ENCODE peak calls at places on chromosomes 1 and 21, in four cellular contexts. One of them, this sample, is unnamed. For H3K4me1, the result is how much of the 10 kb centered on the place peaks cover.

GRCh38 chr1:983736-984475 is 2.0 kb upstream of the PERM1 start:
- DNase-seq in esophagus muscularis mucosa: no peak
- DNase-seq in psoas muscle: peak
- DNase-seq in prostate gland: no peak
- DNase-seq in this sample: peak

GRCh38 chr1:39158330-39159086 is 46.0 kb upstream of the MACF1 start:
- DNase-seq in esophagus muscularis mucosa: no peak
- DNase-seq in prostate gland: peak
- DNase-seq in psoas muscle: no peak
- DNase-seq in this sample: no peak

GRCh38 chr1:207336559-207337467 is 15.3 kb downstream of the CD55 start:
- DNase-seq in prostate gland: no peak
- DNase-seq in psoas muscle: no peak
- DNase-seq in esophagus muscularis mucosa: no peak
- DNase-seq in this sample: no peak

GRCh38 chr1:162976628-162977027 is 92.5 kb upstream of the RGS4 start:
- DNase-seq in psoas muscle: no peak
- DNase-seq in prostate gland: no peak
- DNase-seq in esophagus muscularis mucosa: no peak
- DNase-seq in this sample: no peak

GRCh38 chr1:211735208-211736170 is 60.1 kb upstream of the NEK2 start:
- DNase-seq in prostate gland: peak
- DNase-seq in psoas muscle: peak
- DNase-seq in esophagus muscularis mucosa: no peak
- DNase-seq in this sample: no peak

GRCh38 chr1:200317236-200317635 is 92.6 kb downstream of the ZNF281 start:
- DNase-seq in prostate gland: no peak
- DNase-seq in psoas muscle: no peak
- DNase-seq in esophagus muscularis mucosa: no peak
- DNase-seq in this sample: no peak

GRCh38 chr1:53992085-53992874 is 25.7 kb downstream of the LDLRAD1 start:
- DNase-seq in esophagus muscularis mucosa: no peak
- DNase-seq in prostate gland: peak
- DNase-seq in psoas muscle: no peak
- DNase-seq in this sample: no peak

GRCh38 chr1:220954321-220954720 is 75.1 kb downstream of the HLX start:
- DNase-seq in psoas muscle: no peak
- DNase-seq in esophagus muscularis mucosa: no peak
- DNase-seq in prostate gland: no peak
- DNase-seq in this sample: no peak

GRCh38 chr1:208083016-208083714 is 161.0 kb downstream of the PLXNA2 start:
- DNase-seq in prostate gland: no peak
- DNase-seq in esophagus muscularis mucosa: no peak
- DNase-seq in psoas muscle: no peak
- DNase-seq in this sample: no peak

GRCh38 chr1:25020851-25021585 is 90.9 kb upstream of the RUNX3 start:
- DNase-seq in psoas muscle: no peak
- DNase-seq in esophagus muscularis mucosa: no peak
- DNase-seq in prostate gland: no peak
- DNase-seq in this sample: no peak

GRCh38 chr1:62355095-62355494 is 35.9 kb upstream of the KANK4 start:
- DNase-seq in psoas muscle: peak
- DNase-seq in esophagus muscularis mucosa: no peak
- DNase-seq in prostate gland: no peak
- DNase-seq in this sample: no peak

GRCh38 chr1:15422871-15423270 is 13.2 kb downstream of the EFHD2 start:
- DNase-seq in psoas muscle: no peak
- DNase-seq in prostate gland: no peak
- DNase-seq in esophagus muscularis mucosa: no peak
- DNase-seq in this sample: no peak

GRCh38 chr21:34956416-34957316 is 92.4 kb downstream of the RUNX1 start:
- DNase-seq in esophagus muscularis mucosa: no peak
- DNase-seq in psoas muscle: no peak
- DNase-seq in prostate gland: peak
- DNase-seq in this sample: no peak

GRCh38 chr1:177838910-177839309 is 130.9 kb downstream of the SEC16B start:
- DNase-seq in esophagus muscularis mucosa: no peak
- DNase-seq in psoas muscle: no peak
- DNase-seq in prostate gland: no peak
- DNase-seq in this sample: no peak

GRCh38 chr21:45918835-45919467 is 62.6 kb upstream of the COL6A1 start:
- DNase-seq in prostate gland: no peak
- DNase-seq in esophagus muscularis mucosa: no peak
- DNase-seq in psoas muscle: no peak
- DNase-seq in this sample: no peak

GRCh38 chr1:6287431-6287886 is 26.6 kb upstream of the GPR153 start:
- DNase-seq in psoas muscle: no peak
- DNase-seq in esophagus muscularis mucosa: no peak
- DNase-seq in prostate gland: no peak
- DNase-seq in this sample: no peak

GRCh38 chr1:57889686-57890360 is 466.0 kb upstream of the DAB1 start:
- DNase-seq in esophagus muscularis mucosa: no peak
- DNase-seq in psoas muscle: no peak
- DNase-seq in prostate gland: no peak
- DNase-seq in this sample: no peak

GRCh38 chr1:36300526-36300925 is 5.6 kb upstream of the SH3D21 start:
- DNase-seq in prostate gland: no peak
- DNase-seq in psoas muscle: no peak
- DNase-seq in esophagus muscularis mucosa: no peak
- DNase-seq in this sample: no peak

GRCh38 chr1:109579496-109579895 is 31.1 kb downstream of the GNAI3 start:
- DNase-seq in esophagus muscularis mucosa: no peak
- DNase-seq in prostate gland: no peak
- DNase-seq in psoas muscle: no peak
- DNase-seq in this sample: no peak

GRCh38 chr1:219350172-219350571 is 176.5 kb downstream of the LYPLAL1 start:
- DNase-seq in esophagus muscularis mucosa: no peak
- DNase-seq in prostate gland: no peak
- DNase-seq in psoas muscle: no peak
- DNase-seq in this sample: no peak

GRCh38 chr1:219350621-219351020 is 176.9 kb downstream of the LYPLAL1 start:
- DNase-seq in psoas muscle: no peak
- DNase-seq in prostate gland: no peak
- DNase-seq in esophagus muscularis mucosa: no peak
- DNase-seq in this sample: no peak

GRCh38 chr1:219354962-219355361 is 181.3 kb downstream of the LYPLAL1 start:
- DNase-seq in esophagus muscularis mucosa: no peak
- DNase-seq in prostate gland: no peak
- DNase-seq in psoas muscle: no peak
- DNase-seq in this sample: no peak

GRCh38 chr1:219358080-219358479 is 184.4 kb downstream of the LYPLAL1 start:
- DNase-seq in prostate gland: no peak
- DNase-seq in esophagus muscularis mucosa: no peak
- DNase-seq in psoas muscle: no peak
- DNase-seq in this sample: no peak

DNA sequence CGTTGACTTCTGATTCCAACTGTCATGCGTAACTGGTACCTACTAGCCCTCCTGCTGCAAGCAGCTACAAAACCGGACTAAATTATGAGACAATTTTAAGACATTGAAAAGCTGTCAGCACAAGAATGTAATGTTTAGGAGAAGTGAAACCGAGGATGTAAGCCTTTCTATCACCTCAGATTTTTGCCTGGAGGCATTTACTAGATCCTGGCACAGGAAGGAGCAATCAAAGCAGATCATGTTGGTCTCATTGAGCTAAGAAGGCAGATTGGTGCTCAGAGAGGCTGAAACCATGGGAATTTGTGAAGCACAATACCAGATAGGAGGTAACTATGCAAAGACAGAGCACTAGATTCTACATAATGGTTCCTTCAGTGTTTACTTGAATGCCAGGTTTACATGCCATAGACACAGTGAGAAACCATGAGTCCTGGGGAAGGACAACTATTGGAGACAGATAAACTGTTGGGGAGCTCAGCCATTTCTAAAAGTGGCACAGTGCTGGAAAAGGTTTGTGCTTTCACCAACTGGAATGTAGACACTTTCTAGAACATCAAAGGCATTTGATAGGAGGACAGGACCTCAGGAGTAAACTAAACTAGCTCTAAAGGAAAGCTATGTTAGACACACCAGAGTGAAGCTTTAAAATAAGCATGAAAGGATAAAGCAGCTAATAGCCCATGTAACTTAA is 179.4 kb downstream of the LYPLAL1 start:
- DNase-seq in psoas muscle: no peak
- DNase-seq in esophagus muscularis mucosa: no peak
- DNase-seq in prostate gland: no peak
- DNase-seq in this sample: no peak
- H3K4me1 ChIP-seq in psoas muscle: under half
- H3K4me1 ChIP-seq in esophagus muscularis mucosa: under half
- H3K4me1 ChIP-seq in prostate gland: under half
- H3K4me1 ChIP-seq in this sample: under half

GRCh38 chr1:41017141-41018024 is 4.1 kb downstream of the SLFNL1 start:
- DNase-seq in prostate gland: no peak
- DNase-seq in psoas muscle: no peak
- DNase-seq in esophagus muscularis mucosa: no peak
- DNase-seq in this sample: no peak
- H3K4me3 ChIP-seq in prostate gland: no peak
- H3K4me3 ChIP-seq in psoas muscle: no peak
- H3K4me3 ChIP-seq in esophagus muscularis mucosa: no peak
- H3K4me3 ChIP-seq in this sample: no peak

DNA sequence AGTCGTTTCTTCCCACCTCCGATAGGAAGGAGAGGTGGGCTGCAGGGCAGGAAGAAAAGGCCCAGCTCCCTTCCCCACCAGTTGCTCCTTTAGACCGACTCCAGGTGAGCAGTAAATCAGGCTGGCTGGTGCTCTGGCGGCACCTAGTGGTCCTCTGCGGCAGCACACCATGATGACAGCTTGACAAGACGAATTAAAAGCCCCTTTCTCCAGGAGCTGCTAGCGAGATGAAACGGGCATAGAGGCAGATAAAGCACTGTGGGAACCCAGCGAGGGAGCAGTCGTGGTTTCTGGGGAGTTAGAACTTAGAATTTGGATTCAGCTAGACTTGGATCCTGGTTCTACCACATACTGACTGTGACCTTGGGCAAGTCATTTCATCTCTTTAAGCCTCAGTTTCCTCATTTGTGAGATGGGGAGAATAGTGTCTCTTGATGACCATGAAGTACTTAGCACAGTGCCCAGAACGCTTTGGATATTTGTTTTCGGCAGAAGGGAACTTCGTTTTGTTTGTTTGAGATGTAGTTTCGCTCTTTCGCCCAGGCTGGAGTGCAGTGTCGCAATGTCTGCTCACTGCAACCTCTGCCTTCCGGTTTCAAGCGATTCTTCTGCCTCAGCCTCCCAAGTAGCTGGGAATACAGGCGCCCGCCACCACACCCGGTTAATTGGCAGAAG is 21.8 kb upstream of the COL9A2 start:
- DNase-seq in prostate gland: peak
- DNase-seq in esophagus muscularis mucosa: peak
- DNase-seq in psoas muscle: peak
- DNase-seq in this sample: peak
- H3K4me1 ChIP-seq in prostate gland: under half
- H3K4me1 ChIP-seq in esophagus muscularis mucosa: under half
- H3K4me1 ChIP-seq in psoas muscle: under half
- H3K4me1 ChIP-seq in this sample: under half

DNA sequence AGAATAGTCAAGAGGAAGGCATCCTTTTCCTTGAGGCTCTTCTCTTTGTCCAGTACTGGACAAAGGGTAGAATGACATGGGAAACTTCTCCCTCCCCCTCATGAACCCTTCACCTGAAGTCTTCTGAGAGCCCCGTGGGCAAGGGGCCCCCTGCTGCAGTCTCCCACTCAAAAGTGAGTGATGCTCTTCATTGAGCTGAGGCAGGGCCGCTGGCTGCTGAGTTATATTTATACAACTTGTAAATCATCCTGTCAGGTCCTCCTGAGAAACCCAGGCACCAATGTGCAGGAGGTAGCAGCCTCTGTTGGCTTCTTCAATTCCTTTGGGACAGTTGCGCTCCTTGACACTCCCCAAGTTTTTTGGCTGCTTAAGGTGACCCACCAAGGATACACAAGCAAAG is 150.2 kb downstream of the IGSF21 start:
- DNase-seq in esophagus muscularis mucosa: no peak
- DNase-seq in prostate gland: no peak
- DNase-seq in psoas muscle: no peak
- DNase-seq in this sample: no peak
- H3K4me3 ChIP-seq in esophagus muscularis mucosa: no peak
- H3K4me3 ChIP-seq in prostate gland: no peak
- H3K4me3 ChIP-seq in psoas muscle: no peak
- H3K4me3 ChIP-seq in this sample: no peak

GRCh38 chr1:203480525-203481084 is 5.0 kb downstream of the PRELP start:
- DNase-seq in prostate gland: peak
- DNase-seq in psoas muscle: peak
- DNase-seq in esophagus muscularis mucosa: peak
- DNase-seq in this sample: peak

GRCh38 chr1:203478231-203478630 is 2.6 kb downstream of the PRELP start:
- DNase-seq in psoas muscle: no peak
- DNase-seq in prostate gland: no peak
- DNase-seq in esophagus muscularis mucosa: no peak
- DNase-seq in this sample: no peak

GRCh38 chr1:203480084-203480483 is 4.5 kb downstream of the PRELP start:
- DNase-seq in prostate gland: no peak
- DNase-seq in psoas muscle: no peak
- DNase-seq in esophagus muscularis mucosa: no peak
- DNase-seq in this sample: no peak

GRCh38 chr1:203478986-203479385 is 3.4 kb downstream of the PRELP start:
- DNase-seq in prostate gland: no peak
- DNase-seq in esophagus muscularis mucosa: no peak
- DNase-seq in psoas muscle: no peak
- DNase-seq in this sample: no peak

GRCh38 chr1:203479646-203480045 is 4.0 kb downstream of the PRELP start:
- DNase-seq in prostate gland: no peak
- DNase-seq in psoas muscle: no peak
- DNase-seq in esophagus muscularis mucosa: no peak
- DNase-seq in this sample: no peak
- H3K4me1 ChIP-seq in prostate gland: under half
- H3K4me1 ChIP-seq in psoas muscle: under half
- H3K4me1 ChIP-seq in esophagus muscularis mucosa: half or more
- H3K4me1 ChIP-seq in this sample: under half

DNA sequence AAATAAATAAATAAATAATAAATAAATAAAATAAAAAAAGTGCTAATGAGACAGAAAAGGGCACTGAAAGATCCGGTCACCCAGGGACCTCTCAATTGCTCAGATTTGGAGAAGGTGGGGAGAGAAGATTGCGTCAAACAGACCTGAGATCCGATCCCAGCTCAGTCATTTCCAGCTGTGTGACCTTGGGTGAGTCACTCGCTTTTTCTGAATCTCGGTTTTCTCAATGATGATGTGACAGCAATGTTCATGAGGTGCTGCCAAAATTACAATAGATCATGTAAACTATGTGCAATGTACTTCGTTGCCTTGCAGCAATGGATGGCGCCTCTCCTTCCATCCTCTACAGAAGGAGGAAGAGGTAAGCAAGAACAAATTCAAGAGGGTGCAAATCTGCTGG is 11.1 kb upstream of the MEF2D start:
- DNase-seq in prostate gland: no peak
- DNase-seq in esophagus muscularis mucosa: no peak
- DNase-seq in psoas muscle: no peak
- DNase-seq in this sample: no peak
- H3K4me3 ChIP-seq in prostate gland: no peak
- H3K4me3 ChIP-seq in esophagus muscularis mucosa: no peak
- H3K4me3 ChIP-seq in psoas muscle: no peak
- H3K4me3 ChIP-seq in this sample: no peak